ENCODE peak calls at places on chromosomes 7 and 10, in eight cellular contexts. Y, K, W, U, G, A, M and L are unnamed samples.

GRCh38 chr10:123318516-123318915 is 164.3 kb downstream of the BUB3 start:
- DNase-seq in Y (no peak), A (no peak), U (no peak), M (no peak), W (no peak), G (no peak), K (no peak), L (no peak)

GRCh38 chr10:44462338-44462914 is 77.5 kb upstream of the CXCL12 start:
- DNase-seq in U (no peak), G (no peak), A (no peak), K (no peak), M (no peak), Y (no peak), W (peak), L (no peak)

GRCh38 chr10:101006593-101007098 is 7.0 kb downstream of the LZTS2 start:
- DNase-seq in Y (no peak), U (no peak), A (no peak), M (no peak), G (no peak), K (peak), W (no peak), L (no peak)

GRCh38 chr7:138023618-138024333 is 21.9 kb upstream of the CREB3L2 start:
- DNase-seq in W (no peak), Y (no peak), M (no peak), U (no peak), K (no peak), A (no peak), G (no peak), L (no peak)

GRCh38 chr7:137606061-137606674 is 240.6 kb downstream of the DGKI start:
- DNase-seq in U (peak), Y (no peak), W (peak), K (peak), A (no peak), M (peak), G (peak), L (peak)

GRCh38 chr10:31939797-31940708 is 11.4 kb upstream of the ARHGAP12 start:
- DNase-seq in G (no peak), Y (no peak), U (no peak), A (no peak), M (no peak), W (peak), K (no peak), L (no peak)

GRCh38 chr7:114298011-114298410 is 116.6 kb upstream of the FOXP2 start:
- DNase-seq in U (no peak), Y (no peak), G (no peak), W (no peak), M (no peak), K (no peak), A (no peak), L (no peak)

GRCh38 chr7:101174322-101174854 is 5.7 kb downstream of the NAT16 start:
- DNase-seq in K (no peak), M (no peak), G (no peak), A (no peak), W (no peak), Y (no peak), U (no peak), L (no peak)

GRCh38 chr10:3074985-3075600 is 7.7 kb downstream of the PFKP start:
- DNase-seq in M (no peak), K (no peak), Y (no peak), W (no peak), A (no peak), U (no peak), G (no peak), L (no peak)

GRCh38 chr10:101777857-101778145 is 1.9 kb upstream of the FGF8 start:
- DNase-seq in A (no peak), Y (no peak), K (no peak), M (no peak), G (no peak), W (no peak), U (no peak), L (no peak)

GRCh38 chr7:13830604-13830915 is 158.9 kb downstream of the ETV1 start:
- DNase-seq in Y (no peak), A (no peak), U (peak), M (no peak), W (no peak), K (peak), G (no peak), L (no peak)

GRCh38 chr10:37304036-37304435 is 178.6 kb downstream of the ANKRD30A start:
- DNase-seq in A (no peak), K (no peak), U (no peak), G (no peak), Y (no peak), W (no peak), M (no peak), L (no peak)

GRCh38 chr7:30240401-30240800 is 44.0 kb upstream of the ZNRF2 start:
- DNase-seq in A (no peak), G (no peak), Y (no peak), M (peak), U (peak), W (peak), K (no peak), L (no peak)

GRCh38 chr7:28885771-28886170 is 72.4 kb downstream of the TRIL start:
- DNase-seq in K (no peak), Y (no peak), U (no peak), W (no peak), A (no peak), G (no peak), M (no peak), L (no peak)

GRCh38 chr10:101070098-101070497 is 8.3 kb downstream of the KAZALD1 start:
- DNase-seq in K (no peak), A (no peak), U (no peak), G (no peak), Y (peak), M (no peak), W (no peak), L (no peak)

GRCh38 chr10:72334832-72335393 is 19.8 kb downstream of the DNAJB12 start:
- DNase-seq in G (no peak), K (peak), A (no peak), M (peak), Y (peak), W (peak), U (peak), L (no peak)

GRCh38 chr10:49592726-49593563 is 17.2 kb upstream of the SLC18A3 start:
- DNase-seq in Y (peak), A (no peak), K (peak), U (peak), G (peak), M (peak), W (peak), L (no peak)

GRCh38 chr7:152459724-152460251 is 24.0 kb upstream of the KMT2C start:
- DNase-seq in M (no peak), W (peak), G (no peak), U (no peak), A (no peak), K (peak), Y (peak), L (peak)

GRCh38 chr10:78688221-78688944 is 380.4 kb upstream of the ZMIZ1 start:
- DNase-seq in W (no peak), U (no peak), M (no peak), A (no peak), Y (no peak), G (no peak), K (no peak), L (no peak)

GRCh38 chr10:47364911-47365310 is 16.7 kb downstream of the RBP3 start:
- DNase-seq in Y (no peak), K (no peak), W (no peak), G (no peak), A (no peak), M (no peak), U (no peak), L (no peak)

GRCh38 chr7:138649506-138649905 is 51.7 kb downstream of the SVOPL start:
- DNase-seq in K (no peak), W (no peak), A (no peak), U (peak), M (no peak), Y (no peak), G (no peak), L (no peak)

GRCh38 chr10:115861864-115862263 is 411.1 kb downstream of the GFRA1 start:
- DNase-seq in G (peak), K (peak), Y (no peak), U (peak), W (peak), A (no peak), M (peak), L (peak)

GRCh38 chr10:72215611-72216549 is at the start of the genes ANAPC16 and ASCC1:
- DNase-seq in Y (peak), M (peak), A (peak), W (peak), G (peak), K (peak), U (peak), L (peak)

GRCh38 chr10:24255907-24256306 is 47.0 kb downstream of the KIAA1217 start:
- DNase-seq in U (no peak), W (peak), A (no peak), M (no peak), K (no peak), Y (no peak), G (no peak), L (no peak)

GRCh38 chr10:74882427-74882826 is 56.0 kb downstream of the KAT6B start:
- DNase-seq in K (peak), G (peak), U (peak), Y (no peak), M (peak), A (no peak), W (peak), L (no peak)

GRCh38 chr10:74151879-74152722 is 1.1 kb downstream of the ADK start:
- DNase-seq in W (no peak), Y (no peak), U (no peak), M (no peak), A (no peak), G (no peak), K (no peak), L (no peak)

GRCh38 chr10:70619271-70620019 is 16.9 kb upstream of the PRF1 start:
- DNase-seq in Y (no peak), G (no peak), U (peak), M (peak), W (peak), K (peak), A (no peak), L (peak)

GRCh38 chr10:1037098-1037497 is 11.4 kb upstream of the IDI2 start:
- DNase-seq in A (no peak), M (no peak), G (no peak), U (no peak), K (no peak), W (no peak), Y (no peak), L (no peak)

GRCh38 chr7:38628630-38629385 is 2.4 kb downstream of the AMPH start:
- DNase-seq in Y (no peak), K (peak), U (peak), W (peak), G (peak), M (peak), A (peak), L (peak)

GRCh38 chr10:97685395-97685958 is 1.6 kb downstream of the AVPI1 start:
- DNase-seq in A (no peak), K (peak), M (no peak), W (peak), Y (peak), G (no peak), U (peak), L (no peak)

GRCh38 chr10:44935201-44935960 is 24.2 kb upstream of the RASSF4 start:
- DNase-seq in W (peak), M (peak), Y (no peak), K (peak), A (peak), U (peak), G (peak), L (no peak)

GRCh38 chr7:40586197-40586596 is 451.4 kb downstream of the SUGCT start:
- DNase-seq in K (peak), Y (no peak), A (peak), W (peak), M (peak), G (no peak), U (peak), L (no peak)

GRCh38 chr7:19213746-19214145 is 68.5 kb upstream of the FERD3L start:
- DNase-seq in M (no peak), U (no peak), K (no peak), G (no peak), W (peak), Y (no peak), A (no peak), L (no peak)

GRCh38 chr10:102001435-102002068 is 54.4 kb downstream of the ARMH3 start:
- DNase-seq in A (no peak), K (no peak), G (no peak), U (no peak), W (peak), Y (no peak), M (no peak), L (no peak)

GRCh38 chr7:2060701-2061100 is 172.0 kb downstream of the MAD1L1 start:
- DNase-seq in K (peak), W (peak), A (no peak), Y (no peak), G (peak), U (peak), M (no peak), L (no peak)

GRCh38 chr10:13536674-13537366 is 8.0 kb upstream of the BEND7 start:
- DNase-seq in U (peak), Y (peak), K (peak), G (no peak), A (no peak), W (peak), M (peak), L (no peak)

GRCh38 chr7:33196194-33196593 is 66.8 kb downstream of the BBS9 start:
- DNase-seq in M (peak), K (peak), W (peak), U (peak), A (no peak), Y (no peak), G (no peak), L (no peak)

GRCh38 chr10:62056219-62056618 is 154.7 kb downstream of the ARID5B start:
- DNase-seq in W (no peak), G (no peak), K (no peak), U (no peak), A (no peak), M (no peak), Y (no peak), L (no peak)
- H3K4me3 ChIP-seq in W (peak), G (peak), K (peak), U (no peak), A (peak), M (peak), Y (no peak), L (no peak)

GRCh38 chr10:5243521-5243987 is 46.9 kb downstream of the AKR1C4 start:
- DNase-seq in G (no peak), W (no peak), A (no peak), Y (no peak), U (no peak), K (no peak), M (no peak), L (no peak)

DNA sequence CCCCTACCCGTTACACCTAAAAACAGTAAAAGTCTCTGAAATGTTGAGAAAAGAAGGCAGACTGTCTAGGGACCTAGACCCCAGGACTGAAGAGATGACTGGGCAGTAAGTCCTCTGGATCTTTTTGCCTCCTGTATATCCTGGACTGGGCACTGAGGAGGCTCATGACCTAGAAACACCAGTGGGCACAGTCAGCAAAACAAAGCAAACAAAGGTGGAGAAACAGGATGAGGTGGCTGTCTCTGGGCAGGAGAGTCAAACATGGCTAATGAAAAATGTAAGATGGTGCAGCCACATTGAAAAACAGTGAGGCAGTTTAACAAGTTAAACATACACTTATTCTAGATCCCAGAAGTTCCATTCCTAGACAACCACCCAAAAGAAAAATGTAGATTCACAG is 45.9 kb downstream of the AKR1C4 start:
- DNase-seq in Y (no peak), M (no peak), W (no peak), A (no peak), U (no peak), K (no peak), G (no peak), L (no peak)
- H3K4me3 ChIP-seq in Y (no peak), M (no peak), W (no peak), A (no peak), U (no peak), K (no peak), G (no peak), L (no peak)

GRCh38 chr7:134891262-134892001 is 94.9 kb upstream of the AGBL3 start:
- DNase-seq in G (peak), Y (peak), K (peak), M (peak), A (no peak), U (peak), W (peak), L (peak)

GRCh38 chr7:134892002-134892693 is 94.2 kb upstream of the AGBL3 start:
- DNase-seq in A (no peak), M (peak), W (no peak), K (peak), U (peak), Y (no peak), G (peak), L (no peak)

GRCh38 chr7:134893920-134894319 is 92.4 kb upstream of the AGBL3 start:
- DNase-seq in Y (no peak), A (no peak), W (no peak), G (no peak), U (no peak), M (no peak), K (no peak), L (no peak)

GRCh38 chr7:134894928-134895327 is 91.4 kb upstream of the AGBL3 start:
- DNase-seq in M (no peak), K (no peak), Y (no peak), G (no peak), A (no peak), U (no peak), W (no peak), L (no peak)

DNA sequence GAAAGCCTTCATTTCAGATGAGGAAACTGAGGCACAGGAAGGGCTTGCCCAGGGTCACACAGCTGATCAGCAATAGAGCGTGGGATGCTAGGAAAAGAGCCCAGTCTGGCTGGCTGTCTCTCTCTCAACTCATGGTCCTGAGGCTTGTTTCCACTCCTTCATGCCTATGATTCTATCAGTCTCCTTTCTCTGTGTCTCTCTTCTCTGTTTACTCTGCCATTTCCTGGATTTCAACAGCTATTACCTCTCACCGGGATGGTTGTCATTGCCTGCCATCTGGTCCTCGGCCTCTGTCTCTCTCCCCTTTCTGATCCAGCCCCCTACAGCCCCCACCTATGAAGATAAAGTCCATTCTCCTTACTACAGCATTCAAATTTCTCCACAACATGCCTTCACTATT is 93.3 kb upstream of the AGBL3 start:
- DNase-seq in W (no peak), M (no peak), K (no peak), Y (no peak), U (no peak), A (no peak), G (no peak), L (no peak)
- H3K4me3 ChIP-seq in W (peak), M (peak), K (peak), Y (peak), U (no peak), A (no peak), G (peak), L (peak)

DNA sequence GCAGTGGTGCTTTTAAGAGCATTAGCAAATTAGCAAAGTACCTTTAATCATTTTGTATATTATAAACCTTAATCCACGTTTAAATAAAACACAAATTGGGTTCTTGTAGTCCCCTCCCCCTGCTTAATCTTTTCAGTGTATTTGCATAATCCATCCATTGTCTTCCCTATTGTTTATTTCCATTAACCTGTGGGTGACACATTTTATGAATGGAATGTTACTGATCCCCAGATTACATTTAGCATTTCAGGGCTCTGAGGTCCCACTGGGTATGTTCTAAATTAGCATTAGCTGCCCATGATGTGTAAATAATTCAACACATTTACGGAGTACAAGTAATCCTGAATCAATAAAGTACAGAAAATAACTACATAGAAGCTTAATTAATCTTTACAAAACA is 138.4 kb upstream of the FEZF1 start:
- DNase-seq in U (no peak), M (no peak), W (no peak), A (no peak), K (no peak), G (no peak), Y (no peak), L (no peak)
- H3K4me3 ChIP-seq in U (no peak), M (no peak), W (no peak), A (no peak), K (no peak), G (no peak), Y (no peak), L (no peak)

GRCh38 chr7:44665531-44666213 is 59.2 kb downstream of the OGDH start:
- DNase-seq in Y (no peak), U (peak), M (peak), G (peak), W (peak), A (peak), K (peak), L (no peak)
- H3K4me3 ChIP-seq in Y (no peak), U (no peak), M (no peak), G (no peak), W (no peak), A (no peak), K (no peak), L (no peak)

DNA sequence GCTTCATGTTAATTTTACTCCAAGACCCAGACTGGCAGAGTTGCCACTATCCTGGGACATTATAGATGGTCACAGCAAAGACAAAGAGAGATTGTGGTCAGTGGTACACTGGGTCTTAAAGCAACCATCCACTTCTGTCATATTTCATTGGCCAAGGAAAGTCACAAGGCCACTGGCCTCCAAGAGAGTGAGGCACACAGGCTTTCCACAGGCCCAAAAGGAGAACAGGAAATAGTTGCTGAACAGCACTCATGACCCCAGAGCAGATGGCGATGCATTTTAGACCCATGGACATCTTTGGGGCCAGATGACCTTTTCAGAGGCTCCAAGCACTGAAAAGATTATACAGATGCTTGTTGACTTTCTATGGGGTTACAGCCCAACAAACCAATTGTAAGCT is 97.4 kb downstream of the ARID5B start:
- DNase-seq in K (no peak), U (no peak), M (no peak), W (no peak), Y (no peak), A (no peak), G (no peak), L (no peak)
- H3K4me3 ChIP-seq in K (no peak), U (no peak), M (no peak), W (no peak), Y (no peak), A (no peak), G (no peak), L (no peak)